ENCODE peak calls at places on chromosomes 4 and X, in seven cellular contexts. One of them, this sample, is unnamed.

GRCh38 chr4:23993373-23993772 is 103.5 kb upstream of the PPARGC1A start:
- DNase-seq in GM12892: no peak
- DNase-seq in SK-N-SH: no peak
- DNase-seq in K562: no peak
- DNase-seq in GM12878: no peak
- DNase-seq in HepG2: no peak
- DNase-seq in H1: no peak
- DNase-seq in this sample: no peak

GRCh38 chr4:66376396-66376795 is 706.1 kb upstream of the EPHA5 start:
- DNase-seq in GM12892: no peak
- DNase-seq in SK-N-SH: no peak
- DNase-seq in K562: no peak
- DNase-seq in GM12878: no peak
- DNase-seq in HepG2: no peak
- DNase-seq in H1: no peak
- DNase-seq in this sample: no peak

GRCh38 chr4:53508446-53508845 is 82.8 kb downstream of the LNX1 start:
- DNase-seq in GM12892: no peak
- DNase-seq in SK-N-SH: no peak
- DNase-seq in K562: no peak
- DNase-seq in GM12878: no peak
- DNase-seq in HepG2: peak
- DNase-seq in H1: no peak
- DNase-seq in this sample: no peak

GRCh38 chr4:176792348-176793059 is at the start of gene VEGFC:
- DNase-seq in GM12892: peak
- DNase-seq in SK-N-SH: peak
- DNase-seq in K562: no peak
- DNase-seq in GM12878: no peak
- DNase-seq in HepG2: peak
- DNase-seq in H1: peak
- DNase-seq in this sample: peak

GRCh38 chrX:22950278-22951266 is 49.2 kb upstream of the DDX53 start:
- DNase-seq in GM12892: no peak
- DNase-seq in SK-N-SH: no peak
- DNase-seq in K562: no peak
- DNase-seq in GM12878: no peak
- DNase-seq in HepG2: no peak
- DNase-seq in H1: no peak
- DNase-seq in this sample: no peak

GRCh38 chrX:129981752-129982299 is 609 bp upstream of the BCORL1 start:
- DNase-seq in GM12892: no peak
- DNase-seq in SK-N-SH: peak
- DNase-seq in K562: peak
- DNase-seq in GM12878: no peak
- DNase-seq in HepG2: no peak
- DNase-seq in H1: no peak
- DNase-seq in this sample: no peak

GRCh38 chr4:145511913-145512522 is 30.4 kb downstream of the SMAD1 start:
- DNase-seq in GM12892: no peak
- DNase-seq in SK-N-SH: no peak
- DNase-seq in K562: no peak
- DNase-seq in GM12878: no peak
- DNase-seq in HepG2: no peak
- DNase-seq in H1: no peak
- DNase-seq in this sample: no peak

GRCh38 chr4:44670466-44671199 is 7.6 kb upstream of the GUF1 start:
- DNase-seq in GM12892: no peak
- DNase-seq in SK-N-SH: no peak
- DNase-seq in K562: no peak
- DNase-seq in GM12878: no peak
- DNase-seq in HepG2: no peak
- DNase-seq in H1: no peak
- DNase-seq in this sample: no peak

GRCh38 chr4:66178901-66179300 is 508.6 kb upstream of the EPHA5 start:
- DNase-seq in GM12892: no peak
- DNase-seq in SK-N-SH: no peak
- DNase-seq in K562: no peak
- DNase-seq in GM12878: no peak
- DNase-seq in HepG2: no peak
- DNase-seq in H1: no peak
- DNase-seq in this sample: no peak

GRCh38 chr4:2280531-2281300 is 18.8 kb upstream of the MXD4 start:
- DNase-seq in GM12892: no peak
- DNase-seq in SK-N-SH: no peak
- DNase-seq in K562: no peak
- DNase-seq in GM12878: no peak
- DNase-seq in HepG2: no peak
- DNase-seq in H1: no peak
- DNase-seq in this sample: no peak
- TF ChIP-seq TAF1 in GM12892: no peak
- TF ChIP-seq TAF1 in SK-N-SH: no peak
- TF ChIP-seq TAF1 in K562: no peak
- TF ChIP-seq TAF1 in GM12878: no peak
- TF ChIP-seq TAF1 in HepG2: no peak
- TF ChIP-seq TAF1 in H1: no peak
- TF ChIP-seq TAF1 in this sample: no peak

GRCh38 chrX:49176421-49177326 is 5.0 kb downstream of the PLP2 start:
- DNase-seq in GM12892: no peak
- DNase-seq in SK-N-SH: no peak
- DNase-seq in K562: no peak
- DNase-seq in GM12878: no peak
- DNase-seq in HepG2: no peak
- DNase-seq in H1: no peak
- DNase-seq in this sample: no peak
- TF ChIP-seq POLR2AphosphoS5 in GM12892: no peak
- TF ChIP-seq POLR2AphosphoS5 in SK-N-SH: no peak
- TF ChIP-seq POLR2AphosphoS5 in K562: no peak
- TF ChIP-seq POLR2AphosphoS5 in GM12878: no peak
- TF ChIP-seq POLR2AphosphoS5 in HepG2: no peak
- TF ChIP-seq POLR2AphosphoS5 in H1: no peak
- TF ChIP-seq POLR2AphosphoS5 in this sample: no peak

GRCh38 chr4:79249879-79250503 is 75.9 kb downstream of the NAA11 start:
- DNase-seq in GM12892: no peak
- DNase-seq in SK-N-SH: no peak
- DNase-seq in K562: no peak
- DNase-seq in GM12878: no peak
- DNase-seq in HepG2: no peak
- DNase-seq in H1: no peak
- DNase-seq in this sample: no peak
- TF ChIP-seq TAF1 in GM12892: no peak
- TF ChIP-seq TAF1 in SK-N-SH: no peak
- TF ChIP-seq TAF1 in K562: no peak
- TF ChIP-seq TAF1 in GM12878: no peak
- TF ChIP-seq TAF1 in HepG2: no peak
- TF ChIP-seq TAF1 in H1: no peak
- TF ChIP-seq TAF1 in this sample: no peak

DNA sequence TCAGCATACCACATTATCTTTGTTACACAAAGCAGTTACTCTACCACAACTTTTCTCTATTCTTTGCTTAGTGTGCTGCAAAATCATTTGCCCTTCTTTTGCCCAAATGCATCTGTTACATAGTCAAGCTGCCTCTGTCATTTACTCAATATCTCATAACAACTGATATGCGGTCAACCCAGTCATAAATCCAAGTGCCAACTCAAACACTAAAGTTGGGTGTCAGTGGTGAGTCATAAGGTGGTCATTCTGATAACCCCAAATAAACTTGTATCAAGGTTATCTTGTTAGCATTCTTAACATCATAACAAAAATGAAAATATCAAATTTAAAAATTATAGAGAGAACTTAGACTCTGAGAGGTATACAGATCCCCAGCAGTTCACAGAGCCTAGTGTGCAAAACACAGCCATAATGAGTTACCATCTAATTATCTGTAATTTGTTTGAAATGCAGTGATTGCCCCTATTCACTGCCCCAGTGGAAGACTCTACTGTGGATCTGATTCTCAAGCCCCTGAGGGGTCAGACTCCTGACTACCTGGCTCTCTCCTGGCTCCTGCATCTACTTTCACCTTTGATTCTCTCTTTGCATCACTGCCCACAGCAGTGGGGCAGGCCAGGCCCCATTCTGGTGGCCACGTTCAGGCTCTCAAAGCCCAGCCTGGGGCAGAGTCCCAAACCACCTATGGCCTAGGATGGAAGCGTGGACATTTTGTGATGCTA is 29.2 kb downstream of the TBC1D9 start:
- DNase-seq in GM12892: no peak
- DNase-seq in SK-N-SH: no peak
- DNase-seq in K562: no peak
- DNase-seq in GM12878: no peak
- DNase-seq in HepG2: no peak
- DNase-seq in H1: no peak
- DNase-seq in this sample: no peak
- TF ChIP-seq POLR2AphosphoS5 in GM12892: no peak
- TF ChIP-seq POLR2AphosphoS5 in SK-N-SH: peak
- TF ChIP-seq POLR2AphosphoS5 in K562: no peak
- TF ChIP-seq POLR2AphosphoS5 in GM12878: no peak
- TF ChIP-seq POLR2AphosphoS5 in HepG2: no peak
- TF ChIP-seq POLR2AphosphoS5 in H1: no peak
- TF ChIP-seq POLR2AphosphoS5 in this sample: no peak

DNA sequence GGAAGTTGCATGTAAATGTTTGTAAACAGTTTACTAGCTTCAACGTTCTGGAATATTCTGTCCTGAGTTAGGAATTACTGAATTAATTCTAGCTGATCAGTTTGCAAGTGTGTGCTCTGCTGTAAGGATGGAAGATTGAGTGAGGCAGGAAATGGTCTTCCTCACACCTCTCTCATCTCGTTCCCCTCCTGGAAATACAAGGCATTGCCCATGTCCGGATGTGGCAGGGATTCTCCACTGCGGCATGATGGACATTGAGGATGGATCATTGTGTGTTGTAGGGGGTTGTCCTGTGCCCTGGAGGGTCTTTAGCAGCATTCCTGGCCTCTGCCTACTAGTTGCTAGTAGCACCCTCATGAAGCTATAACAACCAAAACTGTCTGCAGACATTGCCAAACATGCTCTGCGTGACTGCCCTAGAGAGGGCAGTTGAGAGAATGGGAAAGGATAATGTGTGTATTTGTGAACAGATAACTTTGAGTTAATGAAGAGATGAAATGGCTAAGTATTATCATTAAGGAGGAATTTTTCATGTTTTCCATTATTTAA is 12.6 kb downstream of the CA5B start:
- DNase-seq in GM12892: no peak
- DNase-seq in SK-N-SH: no peak
- DNase-seq in K562: no peak
- DNase-seq in GM12878: no peak
- DNase-seq in HepG2: no peak
- DNase-seq in H1: no peak
- DNase-seq in this sample: no peak
- TF ChIP-seq TAF1 in GM12892: no peak
- TF ChIP-seq TAF1 in SK-N-SH: no peak
- TF ChIP-seq TAF1 in K562: no peak
- TF ChIP-seq TAF1 in GM12878: no peak
- TF ChIP-seq TAF1 in HepG2: no peak
- TF ChIP-seq TAF1 in H1: no peak
- TF ChIP-seq TAF1 in this sample: no peak

GRCh38 chr4:155120536-155120935 is 87.9 kb upstream of the NPY2R start:
- DNase-seq in GM12892: no peak
- DNase-seq in SK-N-SH: no peak
- DNase-seq in K562: no peak
- DNase-seq in GM12878: no peak
- DNase-seq in HepG2: no peak
- DNase-seq in H1: no peak
- DNase-seq in this sample: no peak
- TF ChIP-seq POLR2AphosphoS5 in GM12892: no peak
- TF ChIP-seq POLR2AphosphoS5 in SK-N-SH: no peak
- TF ChIP-seq POLR2AphosphoS5 in K562: no peak
- TF ChIP-seq POLR2AphosphoS5 in GM12878: no peak
- TF ChIP-seq POLR2AphosphoS5 in HepG2: no peak
- TF ChIP-seq POLR2AphosphoS5 in H1: no peak
- TF ChIP-seq POLR2AphosphoS5 in this sample: no peak

GRCh38 chrX:49041683-49042529 is 1.3 kb downstream of the TFE3 start:
- DNase-seq in GM12892: no peak
- DNase-seq in SK-N-SH: peak
- DNase-seq in K562: no peak
- DNase-seq in GM12878: no peak
- DNase-seq in HepG2: no peak
- DNase-seq in H1: no peak
- DNase-seq in this sample: no peak

GRCh38 chrX:49042581-49043219 is 457 bp downstream of the TFE3 start:
- DNase-seq in GM12892: no peak
- DNase-seq in SK-N-SH: no peak
- DNase-seq in K562: no peak
- DNase-seq in GM12878: no peak
- DNase-seq in HepG2: no peak
- DNase-seq in H1: no peak
- DNase-seq in this sample: no peak

GRCh38 chrX:49040376-49040955 is 2.7 kb downstream of the TFE3 start:
- DNase-seq in GM12892: no peak
- DNase-seq in SK-N-SH: no peak
- DNase-seq in K562: no peak
- DNase-seq in GM12878: no peak
- DNase-seq in HepG2: no peak
- DNase-seq in H1: no peak
- DNase-seq in this sample: no peak

GRCh38 chrX:49037883-49038475 is 5.2 kb downstream of the TFE3 start:
- DNase-seq in GM12892: no peak
- DNase-seq in SK-N-SH: no peak
- DNase-seq in K562: no peak
- DNase-seq in GM12878: no peak
- DNase-seq in HepG2: no peak
- DNase-seq in H1: no peak
- DNase-seq in this sample: no peak

DNA sequence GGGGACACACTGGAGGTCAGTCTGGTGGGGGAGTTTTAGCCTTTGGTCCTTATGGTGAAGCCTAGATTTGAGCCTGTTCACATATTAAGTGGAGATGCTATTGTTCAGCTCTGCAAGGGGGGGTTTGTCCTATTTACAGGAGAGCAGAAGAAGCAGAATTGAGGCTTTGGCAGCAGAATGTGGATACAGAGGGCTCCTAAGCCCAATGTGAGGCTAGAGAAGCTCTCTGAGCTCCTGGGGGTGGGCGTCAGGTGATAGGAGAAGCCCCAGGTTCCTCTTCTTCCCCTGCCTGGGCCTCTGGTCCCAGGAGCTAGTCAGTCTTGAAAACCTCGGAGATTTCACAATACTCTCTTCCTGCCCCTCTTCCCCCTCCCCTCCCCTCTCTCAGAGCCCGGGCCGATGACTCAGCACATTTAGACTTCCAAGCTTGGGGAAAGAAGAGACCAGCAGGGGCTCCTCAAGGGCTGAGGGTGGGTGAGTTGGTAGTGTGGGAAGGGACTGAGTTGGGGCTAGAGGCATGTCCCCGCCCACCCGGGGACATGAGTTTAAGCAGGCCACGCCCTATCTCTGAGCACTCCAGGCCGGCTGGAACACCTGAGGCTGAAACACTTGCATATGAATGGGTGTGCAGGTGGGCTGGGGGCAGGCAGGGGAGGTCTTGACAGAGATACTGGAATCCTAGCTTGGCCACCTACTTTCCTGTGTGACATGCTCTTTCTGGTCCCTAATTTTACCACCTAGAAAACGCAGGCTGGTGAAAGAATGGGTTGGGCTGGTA is 3.4 kb downstream of the TFE3 start:
- DNase-seq in GM12892: no peak
- DNase-seq in SK-N-SH: peak
- DNase-seq in K562: peak
- DNase-seq in GM12878: no peak
- DNase-seq in HepG2: peak
- DNase-seq in H1: peak
- DNase-seq in this sample: peak
- TF ChIP-seq TAF1 in GM12892: no peak
- TF ChIP-seq TAF1 in SK-N-SH: peak
- TF ChIP-seq TAF1 in K562: no peak
- TF ChIP-seq TAF1 in GM12878: no peak
- TF ChIP-seq TAF1 in HepG2: no peak
- TF ChIP-seq TAF1 in H1: no peak
- TF ChIP-seq TAF1 in this sample: no peak

This sample was measured in GM12891.